ENCODE peak calls at places on chromosomes 16 and 17, in five cellular contexts. Z is AG08395; G is GM23248; K is stimulated activated naive B cell treated with anti-CD40 and anti-IgM and Interleukin-4, amounts not matched to agents 10 μg/mL and 1 μg/mL and 100 μg/mL, for 72 hours; M is anterior cingulate cortex. R is an unnamed sample.
A peak's percentile ranks its signal among the peaks of the same experiment; 100 is the strongest.

GRCh38 chr17:29709861-29710849 is 87.4 kb upstream of the CORO6 start:
- DNase-seq in Z (no peak), G (peak; percentile 65), K (no peak), M (no peak), R (no peak)

GRCh38 chr17:75832164-75832651 is 12.0 kb downstream of the UNC13D start:
- DNase-seq in Z (peak; percentile 91), G (peak; percentile 76), K (no peak), M (no peak), R (peak; percentile 73)

GRCh38 chr16:1762879-1763520 is 8.3 kb downstream of the NME3 start:
- DNase-seq in Z (no peak), G (no peak), K (no peak), M (no peak), R (no peak)

GRCh38 chr17:65749479-65749878 is 188.0 kb upstream of the AXIN2 start:
- DNase-seq in Z (no peak), G (peak; percentile 68), K (no peak), M (no peak), R (peak; percentile 22)

GRCh38 chr17:82518826-82519810 is at the start of gene FOXK2:
- DNase-seq in Z (peak; percentile 99), G (peak; percentile 98), K (peak; percentile 95), M (peak; percentile 87), R (peak; percentile 95)

GRCh38 chr17:1482686-1483445 is 9.6 kb downstream of the MYO1C start:
- DNase-seq in Z (no peak), G (no peak), K (no peak), M (peak; percentile 10), R (no peak)

GRCh38 chr16:112153-112840 is 26.2 kb downstream of the NPRL3 start:
- DNase-seq in Z (no peak), G (no peak), K (no peak), M (no peak), R (no peak)

GRCh38 chr17:76427457-76428231 is 25.3 kb downstream of the UBE2O start:
- DNase-seq in Z (peak; percentile 44), G (peak; percentile 49), K (no peak), M (no peak), R (peak; percentile 47)

GRCh38 chr16:66508261-66508913 is 41.5 kb downstream of the TK2 start:
- DNase-seq in Z (no peak), G (peak; percentile 45), K (peak; percentile 44), M (no peak), R (no peak)

GRCh38 chr17:40448639-40449261 is 5.5 kb downstream of the IGFBP4 start:
- DNase-seq in Z (no peak), G (peak; percentile 53), K (no peak), M (no peak), R (no peak)